ENCODE peak calls at places on chromosomes 1 and 21, in nine cellular contexts. One of them, this sample, is unnamed.

GRCh38 chr1:226565476-226565875 is 16.9 kb downstream of the STUM start:
- DNase-seq in ovary: no peak
- DNase-seq in breast epithelium: no peak
- DNase-seq in IMR-90: no peak
- DNase-seq in A549: no peak
- DNase-seq in transverse colon: no peak
- DNase-seq in K562: no peak
- DNase-seq in stomach: no peak
- DNase-seq in adrenal gland: no peak
- DNase-seq in this sample: no peak

GRCh38 chr1:171739646-171740045 is 2.2 kb downstream of the VAMP4 start:
- DNase-seq in ovary: no peak
- DNase-seq in breast epithelium: no peak
- DNase-seq in IMR-90: peak
- DNase-seq in A549: no peak
- DNase-seq in transverse colon: no peak
- DNase-seq in K562: no peak
- DNase-seq in stomach: no peak
- DNase-seq in adrenal gland: no peak
- DNase-seq in this sample: no peak

GRCh38 chr1:170131450-170131849 is 14.3 kb upstream of the NTMT2 start:
- DNase-seq in ovary: peak
- DNase-seq in breast epithelium: no peak
- DNase-seq in IMR-90: no peak
- DNase-seq in A549: no peak
- DNase-seq in transverse colon: peak
- DNase-seq in K562: no peak
- DNase-seq in stomach: no peak
- DNase-seq in adrenal gland: no peak
- DNase-seq in this sample: no peak

GRCh38 chr1:226255380-226255779 is 31.9 kb downstream of the MIXL1 start:
- DNase-seq in ovary: no peak
- DNase-seq in breast epithelium: no peak
- DNase-seq in IMR-90: peak
- DNase-seq in A549: no peak
- DNase-seq in transverse colon: no peak
- DNase-seq in K562: no peak
- DNase-seq in stomach: no peak
- DNase-seq in adrenal gland: no peak
- DNase-seq in this sample: no peak

GRCh38 chr1:209207701-209208286 is 375.7 kb upstream of the CAMK1G start:
- DNase-seq in ovary: peak
- DNase-seq in breast epithelium: peak
- DNase-seq in IMR-90: peak
- DNase-seq in A549: peak
- DNase-seq in transverse colon: peak
- DNase-seq in K562: peak
- DNase-seq in stomach: peak
- DNase-seq in adrenal gland: peak
- DNase-seq in this sample: peak

GRCh38 chr1:42348498-42348897 is 13.5 kb upstream of the FOXJ3 start:
- DNase-seq in ovary: no peak
- DNase-seq in breast epithelium: no peak
- DNase-seq in IMR-90: no peak
- DNase-seq in A549: no peak
- DNase-seq in transverse colon: no peak
- DNase-seq in K562: no peak
- DNase-seq in stomach: no peak
- DNase-seq in adrenal gland: no peak
- DNase-seq in this sample: no peak

GRCh38 chr1:235093685-235094592 is 34.7 kb downstream of the TOMM20 start:
- DNase-seq in ovary: peak
- DNase-seq in breast epithelium: peak
- DNase-seq in IMR-90: peak
- DNase-seq in A549: peak
- DNase-seq in transverse colon: peak
- DNase-seq in K562: peak
- DNase-seq in stomach: peak
- DNase-seq in adrenal gland: peak
- DNase-seq in this sample: no peak

GRCh38 chr1:241560511-241561187 is 28.5 kb downstream of the KMO start:
- DNase-seq in ovary: no peak
- DNase-seq in breast epithelium: no peak
- DNase-seq in IMR-90: no peak
- DNase-seq in A549: no peak
- DNase-seq in transverse colon: no peak
- DNase-seq in K562: no peak
- DNase-seq in stomach: no peak
- DNase-seq in adrenal gland: no peak
- DNase-seq in this sample: no peak

GRCh38 chr1:68049941-68050878 is at the start of gene DIRAS3:
- DNase-seq in ovary: peak
- DNase-seq in breast epithelium: no peak
- DNase-seq in IMR-90: peak
- DNase-seq in A549: peak
- DNase-seq in transverse colon: no peak
- DNase-seq in K562: peak
- DNase-seq in stomach: no peak
- DNase-seq in adrenal gland: peak
- DNase-seq in this sample: no peak

GRCh38 chr21:31599563-31599962 is 59.9 kb upstream of the SOD1 start:
- DNase-seq in ovary: no peak
- DNase-seq in breast epithelium: no peak
- DNase-seq in IMR-90: no peak
- DNase-seq in A549: no peak
- DNase-seq in transverse colon: no peak
- DNase-seq in K562: no peak
- DNase-seq in stomach: no peak
- DNase-seq in adrenal gland: no peak
- DNase-seq in this sample: no peak

GRCh38 chr1:235138821-235139220 is 10.2 kb upstream of the TOMM20 start:
- DNase-seq in ovary: no peak
- DNase-seq in breast epithelium: no peak
- DNase-seq in IMR-90: no peak
- DNase-seq in A549: no peak
- DNase-seq in transverse colon: no peak
- DNase-seq in K562: no peak
- DNase-seq in stomach: no peak
- DNase-seq in adrenal gland: no peak
- DNase-seq in this sample: no peak

GRCh38 chr1:100606438-100606837 is 68.5 kb downstream of the GPR88 start:
- DNase-seq in ovary: peak
- DNase-seq in breast epithelium: no peak
- DNase-seq in IMR-90: peak
- DNase-seq in A549: no peak
- DNase-seq in transverse colon: peak
- DNase-seq in K562: peak
- DNase-seq in stomach: peak
- DNase-seq in adrenal gland: peak
- DNase-seq in this sample: no peak

GRCh38 chr21:42424848-42425602 is 21.3 kb downstream of the UBASH3A start:
- DNase-seq in ovary: no peak
- DNase-seq in breast epithelium: no peak
- DNase-seq in IMR-90: no peak
- DNase-seq in A549: no peak
- DNase-seq in transverse colon: peak
- DNase-seq in K562: no peak
- DNase-seq in stomach: no peak
- DNase-seq in adrenal gland: no peak
- DNase-seq in this sample: no peak

GRCh38 chr1:31400393-31400792 is 12.6 kb upstream of the SERINC2 start:
- DNase-seq in ovary: no peak
- DNase-seq in breast epithelium: no peak
- DNase-seq in IMR-90: peak
- DNase-seq in A549: no peak
- DNase-seq in transverse colon: no peak
- DNase-seq in K562: no peak
- DNase-seq in stomach: no peak
- DNase-seq in adrenal gland: no peak
- DNase-seq in this sample: no peak

GRCh38 chr1:224447251-224447650 is 12.7 kb upstream of the WDR26 start:
- DNase-seq in ovary: peak
- DNase-seq in breast epithelium: no peak
- DNase-seq in IMR-90: peak
- DNase-seq in A549: no peak
- DNase-seq in transverse colon: no peak
- DNase-seq in K562: no peak
- DNase-seq in stomach: no peak
- DNase-seq in adrenal gland: peak
- DNase-seq in this sample: peak

GRCh38 chr1:145922266-145922665 is 3.7 kb upstream of the PEX11B start:
- DNase-seq in ovary: no peak
- DNase-seq in breast epithelium: no peak
- DNase-seq in IMR-90: peak
- DNase-seq in A549: no peak
- DNase-seq in transverse colon: no peak
- DNase-seq in K562: no peak
- DNase-seq in stomach: no peak
- DNase-seq in adrenal gland: no peak
- DNase-seq in this sample: no peak

GRCh38 chr1:145918144-145918991 is at the start of gene PEX11B:
- DNase-seq in ovary: peak
- DNase-seq in breast epithelium: peak
- DNase-seq in IMR-90: peak
- DNase-seq in A549: peak
- DNase-seq in transverse colon: peak
- DNase-seq in K562: peak
- DNase-seq in stomach: peak
- DNase-seq in adrenal gland: peak
- DNase-seq in this sample: peak

GRCh38 chr1:145917595-145917994 is 922 bp downstream of the PEX11B start:
- DNase-seq in ovary: no peak
- DNase-seq in breast epithelium: no peak
- DNase-seq in IMR-90: no peak
- DNase-seq in A549: no peak
- DNase-seq in transverse colon: no peak
- DNase-seq in K562: no peak
- DNase-seq in stomach: no peak
- DNase-seq in adrenal gland: no peak
- DNase-seq in this sample: no peak

GRCh38 chr1:145916745-145917144 is 1.8 kb downstream of the PEX11B start:
- DNase-seq in ovary: no peak
- DNase-seq in breast epithelium: no peak
- DNase-seq in IMR-90: peak
- DNase-seq in A549: no peak
- DNase-seq in transverse colon: no peak
- DNase-seq in K562: peak
- DNase-seq in stomach: no peak
- DNase-seq in adrenal gland: no peak
- DNase-seq in this sample: no peak

GRCh38 chr1:145918992-145919939 is 749 bp upstream of the PEX11B start:
- DNase-seq in ovary: peak
- DNase-seq in breast epithelium: peak
- DNase-seq in IMR-90: peak
- DNase-seq in A549: peak
- DNase-seq in transverse colon: peak
- DNase-seq in K562: peak
- DNase-seq in stomach: peak
- DNase-seq in adrenal gland: peak
- DNase-seq in this sample: peak
- TF ChIP-seq POLR2A in ovary: no peak
- TF ChIP-seq POLR2A in breast epithelium: no peak
- TF ChIP-seq POLR2A in IMR-90: no peak
- TF ChIP-seq POLR2A in A549: peak
- TF ChIP-seq POLR2A in transverse colon: no peak
- TF ChIP-seq POLR2A in K562: no peak
- TF ChIP-seq POLR2A in stomach: no peak
- TF ChIP-seq POLR2A in adrenal gland: peak
- TF ChIP-seq POLR2A in this sample: no peak

GRCh38 chr1:28648493-28649238 is at the start of gene RNU11:
- DNase-seq in ovary: peak
- DNase-seq in breast epithelium: peak
- DNase-seq in IMR-90: peak
- DNase-seq in A549: peak
- DNase-seq in transverse colon: peak
- DNase-seq in K562: peak
- DNase-seq in stomach: peak
- DNase-seq in adrenal gland: peak
- DNase-seq in this sample: peak
- TF ChIP-seq POLR2A in ovary: peak
- TF ChIP-seq POLR2A in breast epithelium: peak
- TF ChIP-seq POLR2A in IMR-90: peak
- TF ChIP-seq POLR2A in A549: peak
- TF ChIP-seq POLR2A in transverse colon: peak
- TF ChIP-seq POLR2A in K562: peak
- TF ChIP-seq POLR2A in stomach: peak
- TF ChIP-seq POLR2A in adrenal gland: peak
- TF ChIP-seq POLR2A in this sample: peak

GRCh38 chr21:45975017-45975595 is 6.5 kb upstream of the COL6A1 start:
- DNase-seq in ovary: peak
- DNase-seq in breast epithelium: peak
- DNase-seq in IMR-90: peak
- DNase-seq in A549: no peak
- DNase-seq in transverse colon: peak
- DNase-seq in K562: no peak
- DNase-seq in stomach: peak
- DNase-seq in adrenal gland: peak
- DNase-seq in this sample: peak
- TF ChIP-seq POLR2A in ovary: no peak
- TF ChIP-seq POLR2A in breast epithelium: no peak
- TF ChIP-seq POLR2A in IMR-90: no peak
- TF ChIP-seq POLR2A in A549: no peak
- TF ChIP-seq POLR2A in transverse colon: no peak
- TF ChIP-seq POLR2A in K562: no peak
- TF ChIP-seq POLR2A in stomach: no peak
- TF ChIP-seq POLR2A in adrenal gland: no peak
- TF ChIP-seq POLR2A in this sample: no peak

DNA sequence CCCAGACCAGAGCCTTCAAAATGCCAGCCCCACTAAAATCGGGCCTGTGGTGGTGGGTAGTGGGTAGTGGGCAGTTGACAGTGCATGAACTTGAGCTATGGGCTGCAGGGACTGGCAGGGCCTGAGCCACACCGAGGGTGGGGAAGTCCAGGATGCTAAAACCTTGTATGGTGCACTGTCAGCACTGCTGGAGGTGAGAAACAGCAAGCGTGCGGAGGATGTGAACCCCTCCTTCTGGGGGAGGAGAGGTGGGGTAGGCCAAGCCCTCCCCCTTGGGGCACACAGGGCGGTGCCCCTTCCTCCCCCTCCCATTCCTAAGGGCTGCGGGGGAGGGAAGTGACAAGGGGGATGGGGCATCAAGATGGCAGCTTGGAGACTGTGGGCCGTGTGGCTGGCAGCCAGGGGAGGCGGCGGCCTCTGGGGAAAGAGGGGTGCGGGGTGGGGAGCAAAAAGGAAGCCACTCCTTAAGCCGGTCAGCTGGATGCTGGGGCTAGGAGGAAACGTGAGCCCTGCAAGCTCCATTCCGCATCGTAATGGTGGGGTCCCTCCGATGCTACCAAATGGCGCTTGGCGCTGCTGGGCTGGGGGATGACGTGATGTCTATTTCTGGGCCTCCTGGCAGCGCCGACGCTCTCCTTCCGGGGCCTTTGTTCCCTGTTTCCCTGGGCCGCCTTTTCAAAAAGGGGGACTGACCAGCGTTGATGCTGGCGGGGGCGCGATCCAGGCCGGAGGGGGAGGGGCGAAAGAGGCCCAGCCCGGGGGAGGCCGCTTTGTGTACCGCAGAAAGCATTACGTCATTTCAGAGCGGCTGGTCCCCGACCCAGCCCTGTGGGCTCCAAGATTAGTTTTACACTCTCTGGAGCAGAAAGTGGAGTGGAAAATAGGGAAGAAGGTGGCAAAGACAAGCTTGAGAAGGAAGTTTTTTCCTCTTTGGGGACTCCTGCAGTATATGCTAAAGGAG is 794 bp downstream of the SYT11 start:
- DNase-seq in ovary: peak
- DNase-seq in breast epithelium: no peak
- DNase-seq in IMR-90: peak
- DNase-seq in A549: no peak
- DNase-seq in transverse colon: peak
- DNase-seq in K562: peak
- DNase-seq in stomach: peak
- DNase-seq in adrenal gland: peak
- DNase-seq in this sample: peak
- TF ChIP-seq POLR2A in ovary: peak
- TF ChIP-seq POLR2A in breast epithelium: no peak
- TF ChIP-seq POLR2A in IMR-90: peak
- TF ChIP-seq POLR2A in A549: no peak
- TF ChIP-seq POLR2A in transverse colon: no peak
- TF ChIP-seq POLR2A in K562: no peak
- TF ChIP-seq POLR2A in stomach: no peak
- TF ChIP-seq POLR2A in adrenal gland: no peak
- TF ChIP-seq POLR2A in this sample: peak

This sample was measured in H54.